ENCODE peak calls at places on chromosomes 11 and 22, in five cellular contexts. One of them, this sample, is unnamed.

GRCh38 chr11:118916842-118917388 is 8.8 kb downstream of the BCL9L start:
- DNase-seq in tibial artery: peak; percentile 91
- DNase-seq in fibroblast of lung: peak; percentile 82
- DNase-seq in BJ: peak; percentile 86
- DNase-seq in neural progenitor cell: peak; percentile 79
- DNase-seq in this sample: no peak

GRCh38 chr11:1177771-1178090 is 20.0 kb downstream of the MUC5AC start:
- DNase-seq in fibroblast of lung: no peak
- DNase-seq in tibial artery: no peak
- DNase-seq in BJ: no peak
- DNase-seq in neural progenitor cell: no peak
- DNase-seq in this sample: no peak

GRCh38 chr11:70040452-70040851 is 37.7 kb upstream of the ANO1 start:
- DNase-seq in fibroblast of lung: no peak
- DNase-seq in neural progenitor cell: no peak
- DNase-seq in tibial artery: no peak
- DNase-seq in BJ: no peak
- DNase-seq in this sample: no peak

GRCh38 chr11:93814966-93815633 is 31.0 kb downstream of the MED17 start:
- DNase-seq in BJ: no peak
- DNase-seq in tibial artery: no peak
- DNase-seq in neural progenitor cell: no peak
- DNase-seq in fibroblast of lung: no peak
- DNase-seq in this sample: no peak

GRCh38 chr11:87213444-87213843 is 175.7 kb downstream of the TMEM135 start:
- DNase-seq in tibial artery: no peak
- DNase-seq in fibroblast of lung: no peak
- DNase-seq in neural progenitor cell: no peak
- DNase-seq in BJ: no peak
- DNase-seq in this sample: peak; percentile 23

GRCh38 chr11:119029340-119030028 is 1.2 kb downstream of the SLC37A4 start:
- DNase-seq in BJ: no peak
- DNase-seq in fibroblast of lung: no peak
- DNase-seq in neural progenitor cell: peak; percentile 45
- DNase-seq in tibial artery: no peak
- DNase-seq in this sample: peak; percentile 51

GRCh38 chr11:2734181-2735052 is 34.6 kb upstream of the KCNQ1OT1 start:
- DNase-seq in fibroblast of lung: no peak
- DNase-seq in tibial artery: no peak
- DNase-seq in neural progenitor cell: no peak
- DNase-seq in BJ: no peak
- DNase-seq in this sample: no peak

GRCh38 chr11:134405841-134406240 is 6.2 kb downstream of the B3GAT1 start:
- DNase-seq in BJ: no peak
- DNase-seq in fibroblast of lung: no peak
- DNase-seq in neural progenitor cell: no peak
- DNase-seq in tibial artery: no peak
- DNase-seq in this sample: no peak

GRCh38 chr22:49418341-49418894 is 409.3 kb downstream of the BRD1 start:
- DNase-seq in tibial artery: peak; percentile 49
- DNase-seq in BJ: no peak
- DNase-seq in fibroblast of lung: no peak
- DNase-seq in neural progenitor cell: no peak
- DNase-seq in this sample: no peak

GRCh38 chr22:27632451-27633295 is 168.9 kb downstream of the MN1 start:
- DNase-seq in fibroblast of lung: no peak
- DNase-seq in BJ: no peak
- DNase-seq in tibial artery: no peak
- DNase-seq in neural progenitor cell: no peak
- DNase-seq in this sample: no peak

GRCh38 chr11:128291043-128291442 is 296.3 kb downstream of the ETS1 start:
- DNase-seq in BJ: no peak
- DNase-seq in fibroblast of lung: no peak
- DNase-seq in neural progenitor cell: no peak
- DNase-seq in tibial artery: no peak
- DNase-seq in this sample: no peak

GRCh38 chr11:128018692-128019091 is 568.7 kb downstream of the ETS1 start:
- DNase-seq in neural progenitor cell: no peak
- DNase-seq in fibroblast of lung: no peak
- DNase-seq in tibial artery: no peak
- DNase-seq in BJ: no peak
- DNase-seq in this sample: no peak

GRCh38 chr11:61777234-61778090 is 14.9 kb downstream of the TMEM258 start:
- DNase-seq in fibroblast of lung: no peak
- DNase-seq in neural progenitor cell: no peak
- DNase-seq in tibial artery: no peak
- DNase-seq in BJ: no peak
- DNase-seq in this sample: peak; percentile 78

GRCh38 chr11:33533668-33534067 is 167.0 kb downstream of the C11orf91 start:
- DNase-seq in BJ: no peak
- DNase-seq in fibroblast of lung: peak; percentile 24
- DNase-seq in tibial artery: no peak
- DNase-seq in neural progenitor cell: no peak
- DNase-seq in this sample: no peak

GRCh38 chr11:118061401-118062125 is 15.3 kb upstream of the TMPRSS4 start:
- DNase-seq in BJ: no peak
- DNase-seq in tibial artery: peak; percentile 42
- DNase-seq in neural progenitor cell: no peak
- DNase-seq in fibroblast of lung: no peak
- DNase-seq in this sample: no peak

GRCh38 chr11:125627236-125627910 is 2.4 kb downstream of the CHEK1 start:
- DNase-seq in neural progenitor cell: no peak
- DNase-seq in tibial artery: no peak
- DNase-seq in fibroblast of lung: peak; percentile 11
- DNase-seq in BJ: no peak
- DNase-seq in this sample: no peak

GRCh38 chr22:17162731-17163130 is 3.7 kb upstream of the HDHD5 start:
- DNase-seq in fibroblast of lung: no peak
- DNase-seq in tibial artery: no peak
- DNase-seq in neural progenitor cell: no peak
- DNase-seq in BJ: no peak
- DNase-seq in this sample: no peak

GRCh38 chr22:35971418-35972119 is 57.1 kb downstream of the RBFOX2 start:
- DNase-seq in neural progenitor cell: no peak
- DNase-seq in tibial artery: no peak
- DNase-seq in BJ: peak; percentile 91
- DNase-seq in fibroblast of lung: peak; percentile 82
- DNase-seq in this sample: no peak

GRCh38 chr11:6602096-6602940 is 1.1 kb downstream of the RRP8 start:
- DNase-seq in neural progenitor cell: peak; percentile 16
- DNase-seq in tibial artery: no peak
- DNase-seq in BJ: no peak
- DNase-seq in fibroblast of lung: no peak
- DNase-seq in this sample: no peak

GRCh38 chr22:27445876-27446275 is 355.7 kb downstream of the MN1 start:
- DNase-seq in fibroblast of lung: no peak
- DNase-seq in neural progenitor cell: no peak
- DNase-seq in tibial artery: no peak
- DNase-seq in BJ: no peak
- DNase-seq in this sample: no peak

GRCh38 chr11:1223346-1224108 is 661 bp downstream of the MUC5B start:
- DNase-seq in fibroblast of lung: no peak
- DNase-seq in neural progenitor cell: no peak
- DNase-seq in tibial artery: peak; percentile 60
- DNase-seq in BJ: no peak
- DNase-seq in this sample: no peak

GRCh38 chr11:37905707-37906417 is 1307.8 kb upstream of the RAG2 start:
- DNase-seq in tibial artery: no peak
- DNase-seq in fibroblast of lung: no peak
- DNase-seq in neural progenitor cell: no peak
- DNase-seq in BJ: no peak
- DNase-seq in this sample: no peak

GRCh38 chr11:48141475-48142100 is 75.0 kb upstream of the OR4B1 start:
- DNase-seq in neural progenitor cell: no peak
- DNase-seq in BJ: no peak
- DNase-seq in fibroblast of lung: no peak
- DNase-seq in tibial artery: no peak
- DNase-seq in this sample: no peak

GRCh38 chr22:43533656-43534428 is 122.0 kb downstream of the MPPED1 start:
- DNase-seq in BJ: no peak
- DNase-seq in fibroblast of lung: no peak
- DNase-seq in tibial artery: no peak
- DNase-seq in neural progenitor cell: no peak
- DNase-seq in this sample: no peak

GRCh38 chr11:65826972-65827773 is 6.6 kb upstream of the SNX32 start:
- DNase-seq in neural progenitor cell: no peak
- DNase-seq in BJ: no peak
- DNase-seq in tibial artery: peak; percentile 11
- DNase-seq in fibroblast of lung: no peak
- DNase-seq in this sample: no peak

GRCh38 chr11:85843929-85844328 is 11.3 kb upstream of the CCDC83 start:
- DNase-seq in neural progenitor cell: no peak
- DNase-seq in BJ: no peak
- DNase-seq in tibial artery: no peak
- DNase-seq in fibroblast of lung: no peak
- DNase-seq in this sample: no peak

GRCh38 chr11:66187453-66187852 is 81.0 kb upstream of the RAB1B start:
- DNase-seq in tibial artery: no peak
- DNase-seq in fibroblast of lung: no peak
- DNase-seq in BJ: no peak
- DNase-seq in neural progenitor cell: no peak
- DNase-seq in this sample: no peak

GRCh38 chr11:12577746-12578644 is 96.2 kb upstream of the TEAD1 start:
- DNase-seq in fibroblast of lung: no peak
- DNase-seq in tibial artery: no peak
- DNase-seq in neural progenitor cell: peak; percentile 42
- DNase-seq in BJ: no peak
- DNase-seq in this sample: no peak

GRCh38 chr11:5719703-5720495 is 16.3 kb upstream of the OR56B1 start:
- DNase-seq in BJ: no peak
- DNase-seq in fibroblast of lung: no peak
- DNase-seq in tibial artery: no peak
- DNase-seq in neural progenitor cell: no peak
- DNase-seq in this sample: no peak

GRCh38 chr11:35383953-35384352 is 35.4 kb downstream of the SLC1A2 start:
- DNase-seq in tibial artery: no peak
- DNase-seq in BJ: no peak
- DNase-seq in neural progenitor cell: no peak
- DNase-seq in fibroblast of lung: no peak
- DNase-seq in this sample: no peak

GRCh38 chr11:35388054-35388453 is 31.3 kb downstream of the SLC1A2 start:
- DNase-seq in fibroblast of lung: no peak
- DNase-seq in BJ: no peak
- DNase-seq in tibial artery: no peak
- DNase-seq in neural progenitor cell: no peak
- DNase-seq in this sample: no peak

GRCh38 chr11:35389112-35389511 is 30.2 kb downstream of the SLC1A2 start:
- DNase-seq in neural progenitor cell: no peak
- DNase-seq in tibial artery: no peak
- DNase-seq in BJ: no peak
- DNase-seq in fibroblast of lung: no peak
- DNase-seq in this sample: no peak

GRCh38 chr11:35389897-35390462 is 29.4 kb downstream of the SLC1A2 start:
- DNase-seq in neural progenitor cell: no peak
- DNase-seq in BJ: no peak
- DNase-seq in fibroblast of lung: no peak
- DNase-seq in tibial artery: no peak
- DNase-seq in this sample: peak; percentile 36

DNA sequence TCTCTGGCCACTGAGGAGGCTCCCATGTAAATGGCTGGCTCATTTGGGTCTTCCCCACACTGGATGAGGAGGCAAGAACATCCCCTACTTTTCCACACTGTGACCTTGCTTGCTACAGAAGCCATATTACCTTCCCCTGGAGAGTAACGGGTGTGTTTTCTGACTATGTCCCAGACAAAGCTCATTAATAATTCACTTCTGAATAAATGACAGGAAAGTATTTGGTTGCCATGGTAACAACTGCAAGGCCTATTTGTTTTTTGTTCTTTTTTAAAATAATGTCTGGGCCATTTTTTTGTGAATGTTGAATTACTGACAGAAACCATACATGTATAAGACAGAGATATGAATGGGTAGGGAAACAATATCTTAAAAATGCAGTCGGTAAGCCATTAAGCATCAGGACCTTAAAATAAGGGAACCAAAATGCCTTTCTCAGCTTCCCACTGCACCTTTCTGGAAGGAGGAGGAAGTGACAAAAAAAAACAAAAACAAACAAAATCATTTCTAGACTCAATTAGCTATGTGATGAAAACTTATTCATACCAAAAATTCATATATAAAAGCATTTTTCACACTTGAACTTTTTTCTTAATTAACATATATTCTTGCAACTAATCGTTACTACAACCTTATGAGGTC is 31.9 kb downstream of the SLC1A2 start:
- DNase-seq in BJ: no peak
- DNase-seq in fibroblast of lung: no peak
- DNase-seq in tibial artery: no peak
- DNase-seq in neural progenitor cell: no peak
- DNase-seq in this sample: no peak
- TF ChIP-seq CTCF in BJ: no peak
- TF ChIP-seq CTCF in fibroblast of lung: no peak
- TF ChIP-seq CTCF in tibial artery: peak; percentile 31
- TF ChIP-seq CTCF in neural progenitor cell: no peak
- TF ChIP-seq CTCF in this sample: no peak

DNA sequence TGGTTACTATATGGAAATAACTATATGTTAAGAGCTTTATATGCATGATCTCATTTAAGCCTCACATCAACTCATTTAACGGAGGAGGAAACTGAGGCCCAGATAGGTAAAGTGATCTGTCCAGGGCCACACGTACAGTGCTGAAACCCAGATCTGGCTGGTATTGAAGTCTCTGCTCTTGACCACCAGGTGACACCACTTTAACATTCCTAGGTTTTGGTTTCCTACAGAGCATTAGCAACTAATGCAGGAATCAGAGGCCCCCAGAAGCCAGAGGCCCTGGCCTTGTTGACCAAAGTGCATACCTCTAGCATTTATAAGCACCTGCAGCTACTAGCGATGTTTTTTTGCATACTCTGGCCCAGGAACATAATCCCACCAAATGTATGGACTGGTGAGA is 12.9 kb upstream of the LIMK2 start:
- DNase-seq in BJ: no peak
- DNase-seq in fibroblast of lung: no peak
- DNase-seq in neural progenitor cell: no peak
- DNase-seq in tibial artery: no peak
- DNase-seq in this sample: no peak
- TF ChIP-seq CTCF in BJ: no peak
- TF ChIP-seq CTCF in fibroblast of lung: no peak
- TF ChIP-seq CTCF in neural progenitor cell: peak; percentile 21
- TF ChIP-seq CTCF in tibial artery: no peak
- TF ChIP-seq CTCF in this sample: no peak

DNA sequence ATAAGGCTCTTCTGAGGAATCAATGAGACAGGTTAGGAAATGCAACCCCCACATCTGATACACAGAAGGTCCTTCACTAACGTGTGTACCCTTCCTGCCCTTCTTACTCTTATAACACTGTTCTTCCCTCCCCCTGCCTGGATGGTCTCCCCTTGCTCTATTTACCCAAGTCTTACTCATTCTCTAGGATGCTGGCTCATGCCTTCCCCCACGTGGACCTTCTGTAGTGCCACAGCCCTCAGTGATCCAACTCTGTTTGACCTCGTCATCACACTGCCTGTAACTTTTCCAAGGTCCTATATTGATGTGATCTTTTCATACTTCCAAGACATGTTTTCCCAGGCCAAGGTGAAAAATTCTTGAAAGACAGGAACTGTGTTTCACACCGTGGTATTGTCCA is 79.8 kb downstream of the C11orf58 start:
- DNase-seq in fibroblast of lung: peak; percentile 11
- DNase-seq in BJ: no peak
- DNase-seq in tibial artery: peak; percentile 21
- DNase-seq in neural progenitor cell: no peak
- DNase-seq in this sample: no peak
- TF ChIP-seq CTCF in fibroblast of lung: no peak
- TF ChIP-seq CTCF in BJ: no peak
- TF ChIP-seq CTCF in tibial artery: no peak
- TF ChIP-seq CTCF in neural progenitor cell: no peak
- TF ChIP-seq CTCF in this sample: no peak

GRCh38 chr11:116840224-116840745 is 2.9 kb upstream of the APOA1 start:
- DNase-seq in BJ: no peak
- DNase-seq in neural progenitor cell: peak; percentile 41
- DNase-seq in fibroblast of lung: peak; percentile 66
- DNase-seq in tibial artery: no peak
- DNase-seq in this sample: no peak
- TF ChIP-seq CTCF in BJ: peak; percentile 39
- TF ChIP-seq CTCF in neural progenitor cell: peak; percentile 36
- TF ChIP-seq CTCF in fibroblast of lung: peak; percentile 49
- TF ChIP-seq CTCF in tibial artery: no peak
- TF ChIP-seq CTCF in this sample: no peak